ENCODE peak calls at places on chromosomes 16 and 17, in ten cellular contexts. One of them, this sample, is unnamed.

GRCh38 chr17:41536741-41537613 is 8.9 kb upstream of the KRT19 start:
- DNase-seq in neural crest cell: no peak
- DNase-seq in D341Med: no peak
- DNase-seq in cardiac muscle cell: no peak
- DNase-seq in dermis microvascular lymphatic vessel endothelial cell: no peak
- DNase-seq in AG10803: no peak
- DNase-seq in activated B cell treated with CpG ODN at 0.5 μM for 24 hours: no peak
- DNase-seq in hippocampal formation: no peak
- DNase-seq in stimulated activated CD4-positive, alpha-beta T cell treated with anti-CD3 and anti-CD28 coated beads, Interleukin-1b, Interleukin-23, amount 100 ng/mL, for 1 hour: no peak
- DNase-seq in cortex of kidney: no peak
- DNase-seq in this sample: no peak

GRCh38 chr16:28477311-28477920 is 5.3 kb upstream of the NPIPB7 start:
- DNase-seq in neural crest cell: no peak
- DNase-seq in D341Med: no peak
- DNase-seq in cardiac muscle cell: no peak
- DNase-seq in dermis microvascular lymphatic vessel endothelial cell: no peak
- DNase-seq in AG10803: no peak
- DNase-seq in activated B cell treated with CpG ODN at 0.5 μM for 24 hours: no peak
- DNase-seq in hippocampal formation: no peak
- DNase-seq in stimulated activated CD4-positive, alpha-beta T cell treated with anti-CD3 and anti-CD28 coated beads, Interleukin-1b, Interleukin-23, amount 100 ng/mL, for 1 hour: no peak
- DNase-seq in cortex of kidney: no peak
- DNase-seq in this sample: no peak

GRCh38 chr17:614637-615546 is 99.7 kb downstream of the VPS53 start:
- DNase-seq in neural crest cell: no peak
- DNase-seq in D341Med: no peak
- DNase-seq in cardiac muscle cell: no peak
- DNase-seq in dermis microvascular lymphatic vessel endothelial cell: no peak
- DNase-seq in AG10803: no peak
- DNase-seq in activated B cell treated with CpG ODN at 0.5 μM for 24 hours: no peak
- DNase-seq in hippocampal formation: no peak
- DNase-seq in stimulated activated CD4-positive, alpha-beta T cell treated with anti-CD3 and anti-CD28 coated beads, Interleukin-1b, Interleukin-23, amount 100 ng/mL, for 1 hour: no peak
- DNase-seq in cortex of kidney: no peak
- DNase-seq in this sample: no peak

GRCh38 chr16:31063495-31063842 is 10.6 kb downstream of the ZNF668 start:
- DNase-seq in neural crest cell: no peak
- DNase-seq in D341Med: no peak
- DNase-seq in cardiac muscle cell: no peak
- DNase-seq in dermis microvascular lymphatic vessel endothelial cell: no peak
- DNase-seq in AG10803: no peak
- DNase-seq in activated B cell treated with CpG ODN at 0.5 μM for 24 hours: no peak
- DNase-seq in hippocampal formation: no peak
- DNase-seq in stimulated activated CD4-positive, alpha-beta T cell treated with anti-CD3 and anti-CD28 coated beads, Interleukin-1b, Interleukin-23, amount 100 ng/mL, for 1 hour: no peak
- DNase-seq in cortex of kidney: no peak
- DNase-seq in this sample: no peak

GRCh38 chr17:74446551-74447500 is 14.9 kb downstream of the GPRC5C start:
- DNase-seq in neural crest cell: no peak
- DNase-seq in D341Med: no peak
- DNase-seq in cardiac muscle cell: no peak
- DNase-seq in dermis microvascular lymphatic vessel endothelial cell: no peak
- DNase-seq in AG10803: no peak
- DNase-seq in activated B cell treated with CpG ODN at 0.5 μM for 24 hours: no peak
- DNase-seq in hippocampal formation: no peak
- DNase-seq in stimulated activated CD4-positive, alpha-beta T cell treated with anti-CD3 and anti-CD28 coated beads, Interleukin-1b, Interleukin-23, amount 100 ng/mL, for 1 hour: no peak
- DNase-seq in cortex of kidney: no peak
- DNase-seq in this sample: no peak

GRCh38 chr16:3027983-3028715 is 4.3 kb downstream of the THOC6 start:
- DNase-seq in neural crest cell: peak; percentile 91
- DNase-seq in D341Med: peak; percentile 94
- DNase-seq in cardiac muscle cell: peak; percentile 94
- DNase-seq in dermis microvascular lymphatic vessel endothelial cell: peak; percentile 80
- DNase-seq in AG10803: peak; percentile 46
- DNase-seq in activated B cell treated with CpG ODN at 0.5 μM for 24 hours: peak; percentile 79
- DNase-seq in hippocampal formation: peak; percentile 47
- DNase-seq in stimulated activated CD4-positive, alpha-beta T cell treated with anti-CD3 and anti-CD28 coated beads, Interleukin-1b, Interleukin-23, amount 100 ng/mL, for 1 hour: peak; percentile 83
- DNase-seq in cortex of kidney: no peak
- DNase-seq in this sample: peak; percentile 90

GRCh38 chr17:10094806-10095205 is 103.6 kb downstream of the GAS7 start:
- DNase-seq in neural crest cell: no peak
- DNase-seq in D341Med: no peak
- DNase-seq in cardiac muscle cell: no peak
- DNase-seq in dermis microvascular lymphatic vessel endothelial cell: no peak
- DNase-seq in AG10803: peak; percentile 50
- DNase-seq in activated B cell treated with CpG ODN at 0.5 μM for 24 hours: no peak
- DNase-seq in hippocampal formation: no peak
- DNase-seq in stimulated activated CD4-positive, alpha-beta T cell treated with anti-CD3 and anti-CD28 coated beads, Interleukin-1b, Interleukin-23, amount 100 ng/mL, for 1 hour: no peak
- DNase-seq in cortex of kidney: no peak
- DNase-seq in this sample: no peak

GRCh38 chr16:47043200-47043599 is 69.7 kb upstream of the DNAJA2 start:
- DNase-seq in neural crest cell: no peak
- DNase-seq in D341Med: no peak
- DNase-seq in cardiac muscle cell: no peak
- DNase-seq in dermis microvascular lymphatic vessel endothelial cell: no peak
- DNase-seq in AG10803: no peak
- DNase-seq in activated B cell treated with CpG ODN at 0.5 μM for 24 hours: no peak
- DNase-seq in hippocampal formation: no peak
- DNase-seq in stimulated activated CD4-positive, alpha-beta T cell treated with anti-CD3 and anti-CD28 coated beads, Interleukin-1b, Interleukin-23, amount 100 ng/mL, for 1 hour: no peak
- DNase-seq in cortex of kidney: no peak
- DNase-seq in this sample: no peak

GRCh38 chr16:88650749-88651275 is at the start of gene CYBA:
- DNase-seq in neural crest cell: no peak
- DNase-seq in D341Med: peak; percentile 65
- DNase-seq in cardiac muscle cell: peak; percentile 65
- DNase-seq in dermis microvascular lymphatic vessel endothelial cell: peak; percentile 58
- DNase-seq in AG10803: peak; percentile 40
- DNase-seq in activated B cell treated with CpG ODN at 0.5 μM for 24 hours: no peak
- DNase-seq in hippocampal formation: peak; percentile 36
- DNase-seq in stimulated activated CD4-positive, alpha-beta T cell treated with anti-CD3 and anti-CD28 coated beads, Interleukin-1b, Interleukin-23, amount 100 ng/mL, for 1 hour: peak; percentile 59
- DNase-seq in cortex of kidney: no peak
- DNase-seq in this sample: peak; percentile 83

GRCh38 chr17:77378318-77379064 is 237.7 kb downstream of the SEC14L1 start:
- DNase-seq in neural crest cell: no peak
- DNase-seq in D341Med: no peak
- DNase-seq in cardiac muscle cell: no peak
- DNase-seq in dermis microvascular lymphatic vessel endothelial cell: no peak
- DNase-seq in AG10803: no peak
- DNase-seq in activated B cell treated with CpG ODN at 0.5 μM for 24 hours: no peak
- DNase-seq in hippocampal formation: no peak
- DNase-seq in stimulated activated CD4-positive, alpha-beta T cell treated with anti-CD3 and anti-CD28 coated beads, Interleukin-1b, Interleukin-23, amount 100 ng/mL, for 1 hour: no peak
- DNase-seq in cortex of kidney: no peak
- DNase-seq in this sample: no peak

This sample was measured in stimulated activated effector memory CD8-positive, alpha-beta T cell treated with anti-CD3 and anti-CD28 coated beads, Interleukin-12 subunit alpha, Interleukin-12 subunit beta, amount 100 ng/mL, for 72 hours.